ENCODE peak calls at places on chromosomes 4 and X, in eight cellular contexts. R is CD8-positive, alpha-beta memory T cell; D is AG08396; A is midbrain; J is HT1080; F is C1 segment of cervical spinal cord; N is Karpas-422; Z is ACHN. S is an unnamed sample.

GRCh38 chr4:3369781-3370660 is 71.7 kb upstream of the HGFAC start:
- DNase-seq in J (peak), N (no peak), F (no peak), R (no peak), A (peak), D (peak), Z (no peak), S (peak)

GRCh38 chrX:51608071-51608470 is 10.6 kb downstream of the CENPVL3 start:
- DNase-seq in J (no peak), A (no peak), N (no peak), R (no peak), D (no peak), F (no peak), Z (no peak), S (no peak)

GRCh38 chrX:29941292-29941691 is 274.1 kb upstream of the MAGEB2 start:
- DNase-seq in J (peak), D (no peak), N (no peak), A (no peak), R (no peak), F (no peak), Z (no peak), S (peak)

GRCh38 chrX:41932885-41933284 is 9.5 kb upstream of the CASK start:
- DNase-seq in R (no peak), Z (no peak), D (no peak), A (no peak), J (no peak), N (no peak), F (no peak), S (no peak)

GRCh38 chr4:123398803-123399637 is 2.4 kb downstream of the SPRY1 start:
- DNase-seq in N (no peak), R (peak), J (no peak), D (peak), A (peak), Z (peak), F (peak), S (peak)

GRCh38 chr4:152680988-152681731 is 1.4 kb upstream of the TMEM154 start:
- DNase-seq in F (no peak), Z (peak), J (peak), N (no peak), D (peak), R (no peak), A (no peak), S (peak)

GRCh38 chrX:132821974-132822633 is 136.3 kb downstream of the HS6ST2 start:
- DNase-seq in N (no peak), J (no peak), Z (no peak), R (no peak), F (no peak), A (no peak), D (no peak), S (no peak)

GRCh38 chrX:47187106-47187677 is 6.4 kb upstream of the UBA1 start:
- DNase-seq in Z (no peak), F (no peak), R (no peak), J (no peak), N (no peak), D (no peak), A (no peak), S (no peak)

GRCh38 chrX:119692241-119693031 is 532 bp downstream of the SEPTIN6 start:
- DNase-seq in R (peak), N (peak), J (peak), Z (peak), F (no peak), A (no peak), D (peak), S (peak)

GRCh38 chrX:118355225-118355920 is 9.5 kb downstream of the WDR44 start:
- DNase-seq in F (no peak), Z (no peak), J (no peak), N (peak), D (no peak), A (no peak), R (no peak), S (peak)

GRCh38 chrX:105564536-105564935 is 257.8 kb upstream of the NRK start:
- DNase-seq in J (peak), R (no peak), Z (peak), D (peak), A (no peak), N (no peak), F (no peak), S (peak)

GRCh38 chr4:124307143-124307542 is 405.4 kb downstream of the ANKRD50 start:
- DNase-seq in F (no peak), N (no peak), A (no peak), J (no peak), R (no peak), D (no peak), Z (no peak), S (no peak)

GRCh38 chrX:153708415-153708814 is 15.8 kb downstream of the BCAP31 start:
- DNase-seq in N (peak), F (peak), J (peak), D (peak), R (no peak), Z (peak), A (peak), S (peak)

GRCh38 chr4:38663021-38663800 is 788 bp upstream of the KLF3 start:
- DNase-seq in A (peak), F (peak), D (no peak), Z (no peak), J (peak), N (peak), R (no peak), S (peak)